ENCODE peak calls at places on chromosomes 6 and 20, in eight cellular contexts. C is OCI-LY7; P is cardiac muscle cell; U is mesenchymal stem cell; H is mesendoderm; O is CD8-positive, alpha-beta T cell; W is left lung; F is heart left ventricle. V is an unnamed sample.

GRCh38 chr6:116397960-116398359 is 27.2 kb downstream of the DSE start:
- DNase-seq in U (peak), P (no peak), H (no peak), C (no peak), F (no peak), W (no peak), O (no peak), V (no peak)

GRCh38 chr6:46584586-46584985 is 68.0 kb downstream of the CYP39A1 start:
- DNase-seq in O (no peak), P (no peak), W (no peak), U (no peak), F (no peak), H (peak), C (no peak), V (no peak)

GRCh38 chr6:3939964-3940363 is 90.8 kb downstream of the FAM50B start:
- DNase-seq in P (no peak), C (no peak), H (no peak), W (no peak), U (peak), O (no peak), F (no peak), V (no peak)

GRCh38 chr20:19817017-19817416 is 59.0 kb downstream of the RIN2 start:
- DNase-seq in H (no peak), O (no peak), P (no peak), W (no peak), U (peak), C (no peak), F (peak), V (no peak)

GRCh38 chr6:73610444-73611275 is 43.1 kb downstream of the SLC17A5 start:
- DNase-seq in W (no peak), H (peak), C (peak), F (no peak), O (no peak), P (peak), U (peak), V (peak)

GRCh38 chr20:21529863-21530262 is 16.0 kb upstream of the NKX2-2 start:
- DNase-seq in P (no peak), F (no peak), O (no peak), H (peak), W (no peak), U (no peak), C (peak), V (peak)

GRCh38 chr6:124226396-124226795 is 422.7 kb downstream of the NKAIN2 start:
- DNase-seq in C (no peak), P (no peak), W (no peak), H (no peak), F (no peak), O (no peak), U (peak), V (no peak)

GRCh38 chr6:140050232-140050995 is 676.0 kb upstream of the CITED2 start:
- DNase-seq in H (peak), F (peak), W (no peak), C (no peak), O (no peak), P (no peak), U (peak), V (peak)

GRCh38 chr6:44270526-44271405 is 516 bp downstream of the TMEM151B start:
- DNase-seq in U (no peak), O (no peak), W (no peak), H (peak), C (no peak), F (no peak), P (peak), V (peak)

GRCh38 chr6:75331134-75331533 is 46.5 kb upstream of the TMEM30A start:
- DNase-seq in C (no peak), W (no peak), H (no peak), F (no peak), P (no peak), U (no peak), O (no peak), V (no peak)

GRCh38 chr20:44523746-44524145 is 1.9 kb upstream of the SERINC3 start:
- DNase-seq in U (no peak), O (no peak), H (peak), W (no peak), C (no peak), F (no peak), P (no peak), V (no peak)

GRCh38 chr6:11921017-11921438 is 91.1 kb upstream of the HIVEP1 start:
- DNase-seq in W (peak), F (peak), P (peak), O (no peak), H (peak), C (no peak), U (peak), V (no peak)

GRCh38 chr20:35619196-35620095 is 3.8 kb downstream of the SPAG4 start:
- DNase-seq in P (peak), C (peak), O (peak), H (peak), F (peak), W (peak), U (peak), V (peak)

GRCh38 chr20:35616465-35617396 is 1.1 kb downstream of the SPAG4 start:
- DNase-seq in W (peak), C (peak), F (peak), P (peak), U (peak), O (peak), H (peak), V (peak)

GRCh38 chr20:35617397-35618031 is 1.9 kb downstream of the SPAG4 start:
- DNase-seq in C (peak), U (peak), O (no peak), W (peak), F (peak), P (peak), H (peak), V (peak)

GRCh38 chr20:35618032-35618371 is 2.4 kb downstream of the SPAG4 start:
- DNase-seq in F (no peak), P (no peak), H (no peak), O (no peak), U (no peak), C (no peak), W (no peak), V (no peak)

GRCh38 chr20:35618372-35619131 is 2.9 kb downstream of the SPAG4 start:
- DNase-seq in U (peak), O (no peak), C (peak), P (peak), W (no peak), F (peak), H (no peak), V (peak)
- H3K27ac ChIP-seq in U (no peak), O (no peak), C (peak), P (peak), W (no peak), F (no peak), H (no peak), V (no peak)

DNA sequence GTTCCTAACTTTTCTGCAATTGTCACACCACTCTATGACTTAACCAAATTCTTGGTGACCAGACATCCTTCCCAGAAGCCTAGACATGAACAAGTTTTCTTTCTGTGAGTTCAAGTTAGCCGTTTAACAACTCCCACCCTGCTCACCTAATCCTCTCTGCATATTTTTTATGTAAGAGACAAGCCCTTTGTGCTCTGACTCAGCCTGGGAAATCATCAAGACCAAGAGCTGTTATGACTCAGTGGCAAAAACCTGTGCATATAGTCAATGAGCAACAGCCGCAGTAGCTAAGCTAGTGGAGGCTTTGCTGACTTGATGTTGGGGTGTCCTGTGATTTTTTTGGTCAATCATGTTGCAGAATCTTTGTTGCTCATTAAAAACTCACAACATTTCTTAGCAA is 379.1 kb downstream of the QKI start:
- DNase-seq in H (peak), P (no peak), W (no peak), C (no peak), U (peak), F (no peak), O (no peak), V (no peak)
- H3K27ac ChIP-seq in H (no peak), P (no peak), W (no peak), C (no peak), U (peak), F (no peak), O (no peak), V (no peak)

DNA sequence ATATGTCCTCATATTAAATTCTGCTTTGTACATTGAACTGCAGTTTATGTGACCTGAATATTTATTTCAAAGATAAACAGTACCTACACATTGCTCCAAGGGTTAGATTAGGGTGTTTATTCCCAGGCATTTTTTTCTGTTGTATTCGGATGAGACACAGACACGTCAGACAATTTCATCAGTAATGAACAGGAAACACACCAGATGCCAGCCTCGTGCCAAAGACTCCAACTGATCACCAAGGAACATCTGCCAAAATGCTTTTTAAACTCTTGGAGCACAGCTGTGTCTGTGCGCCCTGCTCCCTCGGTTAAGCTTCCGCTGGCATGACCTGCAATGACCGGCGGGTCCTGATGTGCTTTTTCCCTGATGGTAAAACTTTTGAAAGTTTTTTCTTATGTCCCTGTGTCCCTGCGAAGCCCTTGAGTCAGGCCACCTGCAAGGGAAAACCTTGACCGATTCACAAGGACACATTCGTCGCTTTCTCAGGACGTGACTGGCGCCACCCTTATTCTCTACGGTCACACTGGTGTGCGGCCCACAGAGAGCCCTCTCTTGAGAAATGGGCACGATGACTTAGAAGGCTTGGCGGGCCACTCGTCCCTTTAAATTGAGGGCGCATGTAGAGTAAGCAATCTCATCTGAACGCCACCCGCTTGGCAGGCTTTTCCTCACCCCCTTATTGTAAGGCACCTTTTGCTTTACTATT is 173.8 kb downstream of the QKI start:
- DNase-seq in W (no peak), U (peak), P (no peak), H (no peak), C (no peak), O (no peak), F (no peak), V (no peak)
- H3K27ac ChIP-seq in W (no peak), U (no peak), P (no peak), H (no peak), C (no peak), O (no peak), F (no peak), V (no peak)

DNA sequence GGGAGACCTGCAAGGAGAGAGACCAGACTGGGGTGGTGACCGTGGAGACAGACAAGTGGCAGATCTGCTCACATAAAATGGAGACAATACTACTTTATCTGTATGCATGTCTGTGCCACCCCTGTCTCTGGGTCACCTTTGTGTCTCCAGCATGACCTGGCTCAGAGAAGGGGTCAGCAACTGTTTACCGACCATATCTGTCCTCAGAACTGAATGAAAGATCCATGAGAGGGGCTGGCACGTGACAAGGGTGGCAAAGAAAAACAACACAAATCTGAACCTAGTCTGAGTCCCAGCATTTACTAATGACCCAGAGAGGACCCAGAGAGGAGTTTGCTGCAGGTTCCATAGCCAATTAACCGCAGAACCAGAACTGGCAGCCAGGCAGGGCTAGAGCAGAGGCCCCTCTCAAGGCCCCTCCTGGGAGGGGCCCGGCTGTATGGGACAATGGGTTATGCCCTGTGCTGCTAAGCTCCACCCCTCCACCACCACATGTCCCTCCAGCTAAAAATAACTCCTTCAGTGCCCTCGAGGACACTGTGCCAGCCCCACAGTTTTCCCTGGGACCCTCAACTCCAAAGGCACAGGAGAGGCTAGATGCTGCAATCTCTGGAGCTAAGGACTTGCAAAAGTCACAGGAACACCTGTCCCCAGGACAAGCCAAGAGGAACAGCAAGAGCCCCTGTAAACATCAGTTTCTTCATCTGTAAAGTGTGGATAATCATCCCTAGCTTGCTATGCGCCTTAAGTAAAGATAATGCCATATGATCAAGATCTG is 2.2 kb downstream of the AHCY start:
- DNase-seq in P (peak), H (peak), F (peak), W (no peak), U (peak), C (peak), O (no peak), V (peak)
- H3K27ac ChIP-seq in P (peak), H (no peak), F (no peak), W (no peak), U (no peak), C (peak), O (no peak), V (peak)

DNA sequence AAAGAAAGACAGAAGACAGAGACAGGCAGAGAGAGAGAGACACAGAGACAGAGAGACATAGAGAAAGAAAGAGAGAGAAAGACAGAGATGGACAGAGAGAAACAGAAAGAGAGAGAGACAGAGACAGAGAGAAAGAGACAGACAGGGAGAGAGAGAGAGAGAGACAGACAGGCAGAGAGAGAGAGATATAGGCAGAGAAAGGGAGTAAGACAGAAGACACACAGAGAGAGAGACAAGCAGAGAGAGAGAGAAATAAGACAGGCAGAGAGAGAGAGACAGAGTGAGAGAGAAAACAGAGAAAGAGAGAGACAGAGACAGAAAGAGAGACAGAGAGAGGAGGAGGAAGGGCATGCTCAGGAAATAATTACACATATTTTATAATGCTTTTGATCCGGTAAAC is 758.3 kb upstream of the DEFB115 start:
- DNase-seq in P (no peak), F (no peak), H (no peak), U (no peak), W (no peak), C (no peak), O (no peak), V (no peak)
- H3K27ac ChIP-seq in P (peak), F (no peak), H (peak), U (no peak), W (no peak), C (no peak), O (no peak), V (peak)

V was measured in GM23338.